ENCODE peak calls at places on chromosomes 16 and 17, in ten cellular contexts. D, L, T, O, K, R, M, U, J and G are unnamed samples.

GRCh38 chr16:711548-712320 is 3.2 kb upstream of the METRN start:
- DNase-seq in D (no peak), L (peak), T (peak), O (peak), K (peak), R (peak), M (no peak), U (peak), J (peak), G (peak)

GRCh38 chr16:83940630-83941378 is 12.2 kb upstream of the OSGIN1 start:
- DNase-seq in D (no peak), L (no peak), T (no peak), O (no peak), K (no peak), R (no peak), M (no peak), U (no peak), J (no peak), G (no peak)

GRCh38 chr17:11144358-11145233 is 96.4 kb upstream of the SHISA6 start:
- DNase-seq in D (no peak), L (peak), T (no peak), O (no peak), K (peak), R (no peak), M (no peak), U (no peak), J (no peak), G (peak)

GRCh38 chr17:53892222-53892621 is 69.5 kb downstream of the KIF2B start:
- DNase-seq in D (no peak), L (no peak), T (no peak), O (no peak), K (no peak), R (no peak), M (no peak), U (no peak), J (no peak), G (no peak)

GRCh38 chr16:27826893-27827289 is 236.6 kb downstream of the GSG1L start:
- DNase-seq in D (no peak), L (no peak), T (no peak), O (no peak), K (no peak), R (no peak), M (no peak), U (no peak), J (no peak), G (no peak)

GRCh38 chr17:50768348-50768761 is 1.0 kb upstream of the ANKRD40CL start:
- DNase-seq in D (no peak), L (no peak), T (no peak), O (no peak), K (peak), R (no peak), M (no peak), U (peak), J (no peak), G (no peak)

GRCh38 chr16:80816372-80816771 is 12.0 kb upstream of the CDYL2 start:
- DNase-seq in D (no peak), L (no peak), T (no peak), O (no peak), K (no peak), R (no peak), M (no peak), U (no peak), J (no peak), G (no peak)

GRCh38 chr16:11089504-11090124 is 145.2 kb downstream of the CLEC16A start:
- DNase-seq in D (no peak), L (peak), T (no peak), O (no peak), K (peak), R (peak), M (no peak), U (no peak), J (no peak), G (no peak)

GRCh38 chr17:17536702-17537101 is 40.5 kb upstream of the RASD1 start:
- DNase-seq in D (no peak), L (no peak), T (no peak), O (no peak), K (no peak), R (no peak), M (no peak), U (no peak), J (no peak), G (no peak)

GRCh38 chr17:29238133-29238850 is 8.4 kb upstream of the CRYBA1 start:
- DNase-seq in D (no peak), L (peak), T (no peak), O (no peak), K (no peak), R (no peak), M (no peak), U (no peak), J (no peak), G (no peak)

GRCh38 chr17:72104863-72105234 is 16.0 kb upstream of the SOX9 start:
- DNase-seq in D (no peak), L (no peak), T (no peak), O (no peak), K (no peak), R (no peak), M (no peak), U (no peak), J (no peak), G (no peak)

GRCh38 chr16:78851266-78851665 is 749.3 kb downstream of the MAF start:
- DNase-seq in D (no peak), L (no peak), T (no peak), O (no peak), K (no peak), R (no peak), M (no peak), U (no peak), J (no peak), G (no peak)

GRCh38 chr17:39573447-39574298 is 34.0 kb downstream of the NEUROD2 start:
- DNase-seq in D (no peak), L (peak), T (peak), O (peak), K (peak), R (peak), M (no peak), U (peak), J (peak), G (no peak)

GRCh38 chr17:76252040-76252954 is 12.0 kb upstream of the RNF157 start:
- DNase-seq in D (no peak), L (peak), T (peak), O (peak), K (peak), R (peak), M (peak), U (peak), J (no peak), G (peak)

GRCh38 chr17:72373910-72374741 is 253.3 kb downstream of the SOX9 start:
- DNase-seq in D (no peak), L (peak), T (no peak), O (no peak), K (no peak), R (no peak), M (no peak), U (no peak), J (no peak), G (no peak)

GRCh38 chr17:45640141-45640850 is 143.8 kb upstream of the CRHR1 start:
- DNase-seq in D (peak), L (peak), T (peak), O (peak), K (peak), R (peak), M (peak), U (peak), J (peak), G (peak)

GRCh38 chr16:4373356-4373908 is 1.8 kb downstream of the VASN start:
- DNase-seq in D (no peak), L (no peak), T (peak), O (no peak), K (no peak), R (no peak), M (no peak), U (no peak), J (no peak), G (no peak)

GRCh38 chr17:45410144-45411091 is 22.3 kb downstream of the ARHGAP27 start:
- DNase-seq in D (no peak), L (no peak), T (no peak), O (peak), K (peak), R (peak), M (no peak), U (no peak), J (peak), G (peak)

DNA sequence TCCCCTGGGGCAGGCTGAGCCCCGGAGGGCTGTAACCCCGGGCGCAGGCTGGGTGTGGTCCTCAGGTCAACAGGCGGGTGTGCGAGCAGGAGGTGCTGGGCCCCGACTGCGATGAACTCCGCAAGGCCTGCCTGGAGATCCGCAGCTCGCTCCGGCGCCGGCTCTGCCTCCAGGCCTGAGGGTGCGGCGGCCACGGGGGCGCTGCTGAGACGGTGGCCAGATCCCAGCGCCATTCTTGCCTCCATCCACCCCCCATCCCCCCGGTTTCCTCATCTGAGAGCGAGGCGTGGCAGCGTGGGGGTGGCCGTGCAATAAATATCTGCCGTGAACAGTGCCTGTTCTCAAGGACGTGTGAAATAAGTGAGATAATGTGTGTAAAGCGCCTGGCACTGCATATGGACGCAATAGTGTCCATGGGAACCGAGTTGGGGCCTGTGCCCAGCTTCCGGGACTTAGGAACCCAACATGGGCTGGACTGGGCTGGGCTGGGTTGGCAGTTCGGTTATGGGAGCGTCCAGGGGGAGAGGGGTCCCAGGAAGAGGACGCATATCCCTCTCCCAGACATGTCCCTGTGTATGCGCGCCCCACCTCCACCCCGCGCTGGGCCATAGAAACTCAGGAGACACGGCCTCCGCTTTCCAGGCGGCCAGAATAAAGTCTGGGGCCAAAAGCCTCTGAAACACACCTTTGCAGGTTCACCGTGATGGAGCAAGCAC is 15.0 kb downstream of the ZNF213 start:
- DNase-seq in D (no peak), L (peak), T (peak), O (peak), K (peak), R (peak), M (no peak), U (no peak), J (peak), G (peak)
- TF ChIP-seq CTCF in D (peak), L (peak), T (peak), O (no peak), K (peak), R (peak), M (peak), U (no peak), J (no peak), G (peak)

GRCh38 chr17:79702550-79703236 is 28.1 kb upstream of the ENPP7 start:
- DNase-seq in D (no peak), L (no peak), T (no peak), O (no peak), K (no peak), R (no peak), M (no peak), U (no peak), J (no peak), G (no peak)

GRCh38 chr17:79700574-79700973 is 30.2 kb upstream of the ENPP7 start:
- DNase-seq in D (no peak), L (no peak), T (no peak), O (no peak), K (no peak), R (no peak), M (no peak), U (no peak), J (no peak), G (no peak)

GRCh38 chr17:79699386-79700036 is 31.2 kb upstream of the ENPP7 start:
- DNase-seq in D (no peak), L (no peak), T (no peak), O (no peak), K (no peak), R (no peak), M (no peak), U (no peak), J (no peak), G (no peak)

GRCh38 chr17:79704691-79705090 is 26.1 kb upstream of the ENPP7 start:
- DNase-seq in D (no peak), L (no peak), T (no peak), O (no peak), K (no peak), R (no peak), M (no peak), U (no peak), J (no peak), G (no peak)

GRCh38 chr17:79702071-79702470 is 28.7 kb upstream of the ENPP7 start:
- DNase-seq in D (no peak), L (no peak), T (no peak), O (no peak), K (no peak), R (no peak), M (no peak), U (no peak), J (peak), G (no peak)
- TF ChIP-seq CTCF in D (no peak), L (no peak), T (no peak), O (no peak), K (no peak), R (no peak), M (no peak), U (no peak), J (peak), G (peak)

GRCh38 chr17:74921045-74921681 is 1.9 kb downstream of the USH1G start:
- DNase-seq in D (no peak), L (no peak), T (no peak), O (no peak), K (no peak), R (no peak), M (no peak), U (no peak), J (no peak), G (no peak)

GRCh38 chr17:74920306-74920620 is 2.8 kb downstream of the USH1G start:
- DNase-seq in D (no peak), L (no peak), T (no peak), O (no peak), K (no peak), R (no peak), M (no peak), U (no peak), J (no peak), G (no peak)

GRCh38 chr17:74920679-74921044 is 2.4 kb downstream of the USH1G start:
- DNase-seq in D (no peak), L (no peak), T (no peak), O (no peak), K (no peak), R (no peak), M (no peak), U (no peak), J (no peak), G (no peak)

GRCh38 chr17:74918906-74919305 is 4.1 kb downstream of the USH1G start:
- DNase-seq in D (no peak), L (no peak), T (no peak), O (no peak), K (no peak), R (no peak), M (no peak), U (no peak), J (no peak), G (no peak)

DNA sequence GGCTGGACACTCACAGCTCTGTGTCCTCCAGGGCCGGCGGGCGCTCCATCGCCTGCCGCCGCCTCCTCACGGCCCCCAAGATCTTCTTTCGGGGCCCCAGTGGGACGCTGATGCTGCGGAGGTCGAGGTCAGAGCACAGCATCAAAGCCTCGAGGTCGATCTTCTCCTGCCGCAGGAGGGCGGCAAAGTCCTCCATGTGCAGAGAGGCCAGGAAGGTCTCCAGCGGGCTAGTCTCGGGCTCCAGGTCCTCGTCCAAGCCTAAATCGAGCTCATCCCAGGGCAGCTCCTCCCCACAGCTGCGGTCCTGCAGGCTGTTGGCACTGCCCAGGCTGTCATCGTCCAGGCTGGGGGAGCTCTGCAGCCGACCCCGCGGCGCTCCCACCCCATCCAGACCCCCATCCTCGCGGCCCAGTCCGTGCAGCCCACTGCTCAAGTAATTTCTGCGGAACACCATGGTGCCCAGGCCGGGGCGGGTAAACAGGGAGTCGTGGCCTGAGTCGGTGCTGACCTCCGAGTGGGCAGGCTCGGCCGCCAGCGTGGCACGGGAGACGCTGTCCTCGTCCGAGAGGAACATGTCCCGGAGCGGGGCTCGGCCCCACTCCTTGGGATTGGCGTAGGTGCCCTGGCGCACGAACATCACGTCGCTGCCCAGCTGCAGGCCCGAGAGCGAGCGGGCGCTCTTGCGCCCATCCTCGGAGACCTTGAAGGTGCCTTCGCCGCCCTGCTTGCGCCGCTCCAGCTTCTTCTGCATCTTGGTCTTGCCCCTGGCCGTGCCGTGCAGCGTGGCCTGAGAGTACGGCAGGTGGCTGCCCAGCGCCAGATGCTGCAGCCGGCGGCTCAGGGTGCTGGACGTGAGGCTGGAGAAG is 3.4 kb downstream of the USH1G start:
- DNase-seq in D (no peak), L (peak), T (no peak), O (no peak), K (peak), R (no peak), M (no peak), U (no peak), J (peak), G (no peak)
- TF ChIP-seq CTCF in D (no peak), L (peak), T (no peak), O (no peak), K (no peak), R (peak), M (no peak), U (no peak), J (no peak), G (peak)

DNA sequence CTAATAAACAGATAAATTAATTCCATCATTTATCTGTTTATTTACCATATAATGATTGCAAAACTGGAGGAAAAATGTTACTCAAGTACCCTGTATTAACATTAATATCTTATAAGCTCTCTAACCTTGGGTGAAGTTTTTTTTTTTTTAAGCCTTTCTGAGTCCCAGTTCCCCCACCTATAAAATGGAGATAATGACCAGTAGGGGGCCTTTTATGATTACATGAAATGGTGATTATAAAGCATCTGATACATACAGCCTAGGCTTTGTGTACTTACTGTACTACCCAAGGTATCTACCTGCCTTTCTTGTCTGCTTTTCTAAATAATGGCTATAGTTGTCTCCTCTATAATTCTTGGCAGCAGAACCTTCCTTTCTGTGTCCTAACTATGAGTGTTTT is 22.6 kb downstream of the LRRC36 start:
- DNase-seq in D (no peak), L (peak), T (no peak), O (no peak), K (no peak), R (no peak), M (no peak), U (no peak), J (no peak), G (peak)
- TF ChIP-seq CTCF in D (no peak), L (peak), T (no peak), O (peak), K (no peak), R (peak), M (peak), U (no peak), J (peak), G (peak)

GRCh38 chr17:31433811-31434210 is 42.3 kb downstream of the RAB11FIP4 start:
- DNase-seq in D (no peak), L (no peak), T (no peak), O (no peak), K (no peak), R (no peak), M (no peak), U (no peak), J (no peak), G (no peak)

GRCh38 chr17:31431795-31432658 is 40.6 kb downstream of the RAB11FIP4 start:
- DNase-seq in D (no peak), L (no peak), T (no peak), O (no peak), K (no peak), R (no peak), M (no peak), U (peak), J (no peak), G (no peak)

GRCh38 chr17:31435581-31435980 is 44.1 kb downstream of the RAB11FIP4 start:
- DNase-seq in D (no peak), L (no peak), T (no peak), O (no peak), K (no peak), R (no peak), M (no peak), U (no peak), J (no peak), G (no peak)

GRCh38 chr17:31433091-31433790 is 41.8 kb downstream of the RAB11FIP4 start:
- DNase-seq in D (no peak), L (no peak), T (no peak), O (peak), K (no peak), R (no peak), M (no peak), U (no peak), J (peak), G (no peak)

DNA sequence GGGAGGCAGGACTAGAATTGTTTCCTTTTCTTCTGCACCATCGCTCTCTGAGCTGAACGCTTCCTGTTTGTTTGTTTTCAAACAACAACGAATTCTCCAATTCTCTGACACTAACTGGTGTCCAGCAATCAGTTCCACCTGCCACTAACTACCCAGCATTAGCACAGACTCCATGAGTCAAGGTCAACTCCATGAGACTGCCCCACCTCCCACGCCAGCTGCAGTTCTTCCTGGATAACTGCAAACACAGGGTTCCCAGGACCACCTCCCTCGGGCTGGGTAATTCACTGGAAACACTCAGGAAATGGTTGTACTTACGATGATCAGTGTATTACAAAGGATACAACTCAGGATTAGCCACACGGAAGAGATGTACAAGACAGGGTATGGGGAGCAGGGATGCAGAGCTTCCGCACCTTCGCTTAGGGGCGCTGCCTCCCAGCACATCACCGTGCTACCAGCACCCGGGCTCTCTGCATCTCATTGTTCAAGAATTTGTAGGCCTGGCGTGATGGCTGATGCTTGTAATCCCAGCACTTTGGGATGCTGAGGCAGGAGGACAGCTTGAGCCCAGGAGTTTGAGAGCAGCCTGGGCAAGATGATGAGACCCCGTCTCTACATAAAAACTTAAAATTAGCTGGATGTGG is 43.1 kb downstream of the RAB11FIP4 start:
- DNase-seq in D (no peak), L (no peak), T (no peak), O (no peak), K (no peak), R (no peak), M (no peak), U (no peak), J (no peak), G (no peak)
- TF ChIP-seq CTCF in D (no peak), L (no peak), T (no peak), O (no peak), K (no peak), R (no peak), M (no peak), U (no peak), J (no peak), G (no peak)

GRCh38 chr17:55005520-55005919 is 37.0 kb downstream of the STXBP4 start:
- DNase-seq in D (no peak), L (peak), T (no peak), O (no peak), K (no peak), R (no peak), M (no peak), U (no peak), J (no peak), G (peak)
- TF ChIP-seq CTCF in D (peak), L (peak), T (peak), O (peak), K (no peak), R (peak), M (no peak), U (no peak), J (peak), G (peak)

DNA sequence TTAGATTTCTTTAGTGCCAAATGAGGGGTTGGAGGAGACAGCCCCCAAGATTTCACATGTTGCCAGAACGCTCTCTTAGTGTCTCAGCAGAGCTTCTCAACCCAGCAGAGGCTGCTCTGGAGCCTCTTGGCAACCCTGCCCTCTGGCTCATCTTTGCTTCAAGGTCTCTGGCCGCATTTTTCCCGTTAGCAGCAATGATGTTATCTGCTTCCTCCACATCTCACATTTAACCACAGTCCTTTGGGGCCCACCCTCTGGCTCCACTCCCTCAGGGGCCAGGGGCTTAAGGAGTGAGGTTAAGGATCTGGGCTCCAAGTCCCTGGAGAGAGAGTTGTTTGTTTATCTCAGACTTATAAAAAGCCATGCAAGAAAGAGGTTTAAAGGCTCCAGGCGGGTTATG is 3.3 kb upstream of the XYLT1 start:
- DNase-seq in D (no peak), L (no peak), T (no peak), O (no peak), K (no peak), R (no peak), M (no peak), U (no peak), J (no peak), G (no peak)
- TF ChIP-seq CTCF in D (no peak), L (no peak), T (no peak), O (no peak), K (no peak), R (no peak), M (peak), U (no peak), J (no peak), G (no peak)